ENCODE peak calls at places on chromosomes 5 and 9, in five cellular contexts. W is GM23248, N is NCI-H1417, O is substantia nigra, Y is activated T-cell treated with anti-CD3 and anti-CD28 coated beads for 1 hour. E is an unnamed sample.

GRCh38 chr5:18881615-18882014 is 1106.4 kb downstream of the CDH18 start:
- DNase-seq in Y (no peak), N (no peak), O (no peak), W (no peak), E (no peak)

GRCh38 chr9:134888603-134889195 is 8.1 kb downstream of the FCN2 start:
- DNase-seq in O (no peak), N (no peak), W (no peak), Y (no peak), E (no peak)

GRCh38 chr5:1343315-1343751 is 1.6 kb downstream of the CLPTM1L start:
- DNase-seq in N (no peak), Y (no peak), O (no peak), W (peak), E (no peak)

GRCh38 chr5:149256451-149256850 is 15.2 kb upstream of the AFAP1L1 start:
- DNase-seq in W (peak), Y (no peak), N (no peak), O (no peak), E (no peak)

GRCh38 chr9:82057805-82058204 is 69.2 kb downstream of the SPATA31D1 start:
- DNase-seq in W (peak), Y (no peak), N (no peak), O (no peak), E (peak)

GRCh38 chr9:129874261-129875101 is 39.2 kb downstream of the USP20 start:
- DNase-seq in N (no peak), O (no peak), Y (no peak), W (no peak), E (no peak)

GRCh38 chr5:91420879-91421278 is 37.8 kb upstream of the ARRDC3 start:
- DNase-seq in Y (no peak), N (no peak), W (no peak), O (no peak), E (no peak)

GRCh38 chr5:149205625-149206523 is 64.6 kb downstream of the ABLIM3 start:
- DNase-seq in Y (no peak), N (no peak), W (peak), O (no peak), E (no peak)

GRCh38 chr5:141686648-141687416 is 4.8 kb upstream of the ARAP3 start:
- DNase-seq in Y (no peak), O (no peak), W (no peak), N (no peak), E (no peak)

GRCh38 chr9:75133396-75133795 is 45.1 kb downstream of the OSTF1 start:
- DNase-seq in Y (no peak), O (no peak), N (no peak), W (no peak), E (no peak)